ENCODE peak calls at places on chromosomes 1 and 21, in six cellular contexts. B, F, A, V, P and Q are unnamed samples.

GRCh38 chr1:200139661-200140250 is 112.2 kb downstream of the NR5A2 start:
- DNase-seq in P (no peak), B (no peak), V (no peak), F (peak; percentile 60), A (peak; percentile 68), Q (peak; percentile 61)

GRCh38 chr21:28767523-28767922 is 225.2 kb downstream of the LTN1 start:
- DNase-seq in A (no peak), F (no peak), B (no peak), P (no peak), V (no peak), Q (no peak)

GRCh38 chr1:89519779-89520358 is 4.8 kb upstream of the LRRC8B start:
- DNase-seq in V (no peak), P (no peak), F (peak; percentile 55), B (no peak), A (peak; percentile 42), Q (peak; percentile 45)

GRCh38 chr1:223347583-223347982 is 16.4 kb downstream of the SUSD4 start:
- DNase-seq in A (no peak), V (no peak), B (no peak), P (no peak), F (no peak), Q (no peak)

GRCh38 chr1:61647142-61647541 is 77.8 kb downstream of the TM2D1 start:
- DNase-seq in A (no peak), B (no peak), V (no peak), F (no peak), P (no peak), Q (no peak)

GRCh38 chr1:165629131-165629530 is 1.9 kb upstream of the MGST3 start:
- DNase-seq in V (no peak), B (no peak), P (no peak), F (no peak), A (no peak), Q (no peak)

GRCh38 chr1:175742790-175743459 is 470 bp downstream of the TNR start:
- DNase-seq in B (peak; percentile 77), A (peak; percentile 16), F (peak; percentile 77), P (peak; percentile 65), V (no peak), Q (peak; percentile 91)

GRCh38 chr21:14888202-14888601 is 176.6 kb downstream of the NRIP1 start:
- DNase-seq in V (no peak), P (no peak), B (no peak), A (no peak), F (no peak), Q (no peak)

GRCh38 chr1:43363283-43363934 is 4.4 kb downstream of the ELOVL1 start:
- DNase-seq in A (no peak), P (no peak), V (no peak), F (no peak), B (no peak), Q (no peak)

GRCh38 chr21:44869860-44870747 is 3.4 kb downstream of the PTTG1IP start:
- DNase-seq in P (no peak), F (peak; percentile 97), A (peak; percentile 96), V (no peak), B (peak; percentile 64), Q (peak; percentile 94)

GRCh38 chr21:44872568-44873355 is 728 bp downstream of the PTTG1IP start:
- DNase-seq in A (peak; percentile 46), V (no peak), P (peak; percentile 38), B (no peak), F (peak; percentile 82), Q (peak; percentile 47)

GRCh38 chr21:44872266-44872567 is 1.3 kb downstream of the PTTG1IP start:
- DNase-seq in F (no peak), B (no peak), P (no peak), A (no peak), V (no peak), Q (peak; percentile 39)

GRCh38 chr21:44871576-44872265 is 1.8 kb downstream of the PTTG1IP start:
- DNase-seq in V (no peak), F (peak; percentile 88), P (no peak), A (peak; percentile 77), B (no peak), Q (no peak)

GRCh38 chr21:44870748-44871495 is 2.6 kb downstream of the PTTG1IP start:
- DNase-seq in V (no peak), F (peak; percentile 64), A (no peak), B (no peak), P (no peak), Q (no peak)
- H2AK5ac ChIP-seq in V (peak overlapping the region; percentile 56), F (peak overlapping the region; percentile 81), A (peak overlapping the region; percentile 95), B (no peak overlapping the region), P (no peak overlapping the region), Q (peak overlapping the region; percentile 66)

GRCh38 chr1:246565751-246566127 is 322 bp downstream of the TFB2M start:
- DNase-seq in F (no peak), A (peak; percentile 58), P (no peak), B (no peak), V (peak; percentile 9), Q (peak; percentile 80)

GRCh38 chr1:246569248-246570238 is 3.3 kb downstream of the CNST start:
- DNase-seq in F (peak; percentile 49), B (no peak), V (no peak), P (no peak), A (peak; percentile 63), Q (no peak)

GRCh38 chr1:246566128-246566807 is at the start of the genes CNST and TFB2M:
- DNase-seq in B (peak; percentile 98), V (peak; percentile 94), P (peak; percentile 97), A (peak; percentile 99), F (peak; percentile 99), Q (peak; percentile 99)

GRCh38 chr1:246566808-246567154 is 525 bp downstream of the CNST start:
- DNase-seq in V (no peak), P (no peak), A (peak; percentile 17), F (no peak), B (no peak), Q (no peak)

GRCh38 chr1:246567258-246568235 is 1.3 kb downstream of the CNST start:
- DNase-seq in A (peak; percentile 87), P (no peak), B (no peak), F (peak; percentile 89), V (no peak), Q (peak; percentile 62)
- H3K27ac ChIP-seq in A (peak overlapping the region; percentile 69), P (no peak overlapping the region), B (no peak overlapping the region), F (no peak overlapping the region), V (no peak overlapping the region), Q (no peak overlapping the region)

GRCh38 chr1:242030071-242030470 is 31.2 kb upstream of the MAP1LC3C start:
- DNase-seq in B (no peak), P (no peak), F (no peak), V (no peak), A (no peak), Q (no peak)

GRCh38 chr1:242033331-242033956 is 34.5 kb upstream of the MAP1LC3C start:
- DNase-seq in P (no peak), B (no peak), A (no peak), V (no peak), F (no peak), Q (no peak)

DNA sequence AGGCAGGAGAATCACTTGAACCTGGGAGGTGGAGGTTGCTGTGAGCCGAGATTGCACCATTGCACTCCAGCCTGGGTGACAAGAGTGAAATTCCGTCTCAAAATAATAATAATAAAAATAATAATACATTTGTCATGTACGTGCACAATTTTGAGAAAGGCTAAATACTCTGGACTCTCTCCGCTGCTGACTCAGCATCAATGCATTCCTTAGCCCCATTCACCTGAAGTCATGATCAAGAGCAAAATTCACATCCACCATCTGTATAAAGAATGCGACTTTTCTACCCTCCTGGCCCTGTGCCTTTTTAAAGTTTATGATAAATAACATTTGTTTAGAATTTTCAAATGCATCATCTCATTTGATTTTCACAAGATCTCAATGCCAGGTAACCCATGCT is 35.5 kb upstream of the MAP1LC3C start:
- DNase-seq in P (no peak), V (no peak), F (no peak), A (no peak), B (no peak), Q (no peak)
- H2BK15ac ChIP-seq in P (no peak overlapping the region), V (no peak overlapping the region), F (no peak overlapping the region), A (no peak overlapping the region), B (no peak overlapping the region), Q (no peak overlapping the region)

DNA sequence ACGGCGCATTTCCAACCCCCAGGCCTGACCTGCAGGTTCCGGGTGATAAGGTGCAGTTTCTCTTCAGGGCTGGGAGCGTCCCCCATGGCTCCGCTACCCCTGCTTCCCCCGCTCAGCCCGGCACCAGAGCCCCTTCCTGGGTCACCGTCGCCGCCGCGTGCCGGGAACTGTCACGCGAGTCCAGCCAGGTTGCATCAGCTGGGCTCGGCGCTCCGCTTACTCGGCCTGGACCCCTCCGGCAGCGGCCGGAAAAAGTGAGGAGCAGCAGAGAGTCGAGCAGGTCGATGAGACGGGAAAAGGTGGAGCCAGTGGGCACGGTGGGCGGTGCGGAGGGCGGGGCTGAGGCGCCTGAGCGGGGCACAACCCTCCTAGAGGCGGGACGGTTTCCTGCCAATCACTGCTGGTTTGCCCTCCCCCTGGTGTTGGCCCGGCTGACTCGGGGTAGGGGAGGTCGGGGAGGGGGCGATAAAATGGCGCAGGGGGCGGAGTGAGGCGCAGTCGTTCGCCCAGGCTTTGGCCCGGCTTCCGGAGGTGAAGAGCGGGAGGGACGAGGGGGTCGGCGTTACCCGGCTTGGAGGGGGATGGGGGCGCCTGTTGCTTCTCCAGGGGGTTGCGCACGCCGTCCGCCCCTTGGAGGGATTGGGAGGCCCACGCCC is at the start of the genes S100PBP and YARS1:
- DNase-seq in P (peak; percentile 98), F (peak; percentile 99), V (peak; percentile 97), B (peak; percentile 99), A (peak; percentile 97), Q (peak; percentile 99)
- H2AK5ac ChIP-seq in P (peak within 1 kb of the TSS; percentile 92), F (peak within 1 kb of the TSS; percentile 93), V (peak within 1 kb of the TSS; percentile 92), B (no peak within 1 kb of the TSS), A (peak within 1 kb of the TSS; percentile 87), Q (peak within 1 kb of the TSS; percentile 52)